ENCODE peak calls at places on chromosomes 1 and 21, in seven cellular contexts. R, L, D, C, M, V and B are unnamed samples.

GRCh38 chr1:205578780-205579571 is 52.8 kb downstream of the ELK4 start:
- DNase-seq in R (no peak), L (no peak), D (no peak), C (no peak), M (no peak), V (no peak), B (no peak)

GRCh38 chr1:58815069-58815679 is 31.3 kb upstream of the JUN start:
- DNase-seq in R (peak; percentile 85), L (peak; percentile 89), D (peak; percentile 80), C (peak; percentile 63), M (peak; percentile 89), V (peak; percentile 85), B (peak; percentile 87)

GRCh38 chr1:22132517-22133235 is 10.2 kb downstream of the WNT4 start:
- DNase-seq in R (no peak), L (no peak), D (no peak), C (no peak), M (no peak), V (peak; percentile 58), B (no peak)

GRCh38 chr1:192763243-192763642 is 45.6 kb upstream of the RGS2 start:
- DNase-seq in R (no peak), L (no peak), D (no peak), C (no peak), M (no peak), V (no peak), B (no peak)

GRCh38 chr1:118979754-118980270 is 8.3 kb downstream of the TBX15 start:
- DNase-seq in R (no peak), L (no peak), D (peak; percentile 85), C (no peak), M (no peak), V (no peak), B (no peak)

GRCh38 chr1:227883641-227884301 is 64.0 kb downstream of the WNT9A start:
- DNase-seq in R (no peak), L (no peak), D (peak; percentile 64), C (no peak), M (no peak), V (no peak), B (no peak)

GRCh38 chr1:211068976-211069375 is 65.0 kb downstream of the KCNH1 start:
- DNase-seq in R (no peak), L (no peak), D (no peak), C (no peak), M (no peak), V (no peak), B (no peak)

GRCh38 chr21:40852563-40852962 is 5.6 kb upstream of the DSCAM start:
- DNase-seq in R (no peak), L (no peak), D (peak; percentile 54), C (no peak), M (no peak), V (no peak), B (no peak)

GRCh38 chr1:160813215-160813614 is 17.2 kb downstream of the LY9 start:
- DNase-seq in R (no peak), L (no peak), D (no peak), C (no peak), M (peak; percentile 57), V (no peak), B (peak; percentile 89)

GRCh38 chr1:191752342-191752741 is 405.9 kb upstream of the RGS18 start:
- DNase-seq in R (no peak), L (no peak), D (no peak), C (no peak), M (no peak), V (no peak), B (no peak)

GRCh38 chr1:171803056-171803455 is 21.6 kb downstream of the METTL13 start:
- DNase-seq in R (no peak), L (no peak), D (no peak), C (no peak), M (no peak), V (peak; percentile 36), B (no peak)

GRCh38 chr1:53562256-53562982 is 103.2 kb downstream of the DMRTB1 start:
- DNase-seq in R (no peak), L (no peak), D (no peak), C (no peak), M (no peak), V (peak; percentile 4), B (no peak)

GRCh38 chr1:230499496-230499895 is 73.4 kb upstream of the PGBD5 start:
- DNase-seq in R (no peak), L (no peak), D (no peak), C (no peak), M (no peak), V (no peak), B (no peak)

GRCh38 chr1:19101244-19101643 is 108.8 kb downstream of the UBR4 start:
- DNase-seq in R (no peak), L (no peak), D (no peak), C (no peak), M (no peak), V (no peak), B (no peak)

GRCh38 chr1:19096990-19097389 is 113.1 kb downstream of the UBR4 start:
- DNase-seq in R (no peak), L (no peak), D (no peak), C (no peak), M (no peak), V (no peak), B (no peak)

GRCh38 chr1:19096036-19096833 is 113.8 kb downstream of the UBR4 start:
- DNase-seq in R (no peak), L (peak; percentile 74), D (peak; percentile 48), C (no peak), M (no peak), V (no peak), B (peak; percentile 33)

DNA sequence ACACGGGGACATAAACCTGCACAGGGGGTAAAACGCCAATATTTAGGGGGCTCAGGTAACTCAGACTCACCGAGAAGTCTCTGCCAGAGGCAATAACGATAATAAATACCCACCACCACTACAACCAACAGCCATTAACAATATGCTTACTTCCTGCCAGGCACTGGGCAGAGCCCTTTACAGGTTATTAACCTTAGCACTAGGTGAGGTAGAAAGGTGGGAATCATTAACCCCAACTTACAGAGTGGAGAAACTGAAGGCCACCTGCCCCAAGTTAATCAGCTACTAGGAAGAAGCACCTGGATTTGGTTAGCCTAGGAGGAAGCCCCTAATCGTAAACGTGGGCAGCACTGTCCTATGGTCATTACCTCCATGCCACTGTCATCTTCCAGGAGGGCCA is 110.1 kb downstream of the UBR4 start:
- DNase-seq in R (no peak), L (no peak), D (no peak), C (no peak), M (no peak), V (no peak), B (no peak)
- H3K36me3 ChIP-seq in R (peaks cover 99% of the 10 kb centered on the region), L (no peaks in the 10 kb centered on the region), D (peaks cover 71% of the 10 kb centered on the region), C (peaks cover 84% of the 10 kb centered on the region), M (peaks cover 6% of the 10 kb centered on the region), V (no peaks in the 10 kb centered on the region), B (peaks cover 65% of the 10 kb centered on the region)

GRCh38 chr1:222631611-222632208 is 13.8 kb downstream of the MIA3 start:
- DNase-seq in R (no peak), L (no peak), D (no peak), C (no peak), M (no peak), V (no peak), B (no peak)
- H3K36me3 ChIP-seq in R (peaks cover 87% of the 10 kb centered on the region), L (peaks cover 6% of the 10 kb centered on the region), D (peaks cover 14% of the 10 kb centered on the region), C (peaks cover 28% of the 10 kb centered on the region), M (no peaks in the 10 kb centered on the region), V (no peaks in the 10 kb centered on the region), B (peaks cover 12% of the 10 kb centered on the region)

GRCh38 chr1:43981636-43982035 is 2.6 kb downstream of the B4GALT2 start:
- DNase-seq in R (no peak), L (no peak), D (no peak), C (no peak), M (no peak), V (peak; percentile 15), B (no peak)
- H3K36me3 ChIP-seq in R (peaks cover 21% of the 10 kb centered on the region), L (no peaks in the 10 kb centered on the region), D (peaks cover 17% of the 10 kb centered on the region), C (peaks cover 6% of the 10 kb centered on the region), M (peaks cover 6% of the 10 kb centered on the region), V (no peaks in the 10 kb centered on the region), B (no peaks in the 10 kb centered on the region)

DNA sequence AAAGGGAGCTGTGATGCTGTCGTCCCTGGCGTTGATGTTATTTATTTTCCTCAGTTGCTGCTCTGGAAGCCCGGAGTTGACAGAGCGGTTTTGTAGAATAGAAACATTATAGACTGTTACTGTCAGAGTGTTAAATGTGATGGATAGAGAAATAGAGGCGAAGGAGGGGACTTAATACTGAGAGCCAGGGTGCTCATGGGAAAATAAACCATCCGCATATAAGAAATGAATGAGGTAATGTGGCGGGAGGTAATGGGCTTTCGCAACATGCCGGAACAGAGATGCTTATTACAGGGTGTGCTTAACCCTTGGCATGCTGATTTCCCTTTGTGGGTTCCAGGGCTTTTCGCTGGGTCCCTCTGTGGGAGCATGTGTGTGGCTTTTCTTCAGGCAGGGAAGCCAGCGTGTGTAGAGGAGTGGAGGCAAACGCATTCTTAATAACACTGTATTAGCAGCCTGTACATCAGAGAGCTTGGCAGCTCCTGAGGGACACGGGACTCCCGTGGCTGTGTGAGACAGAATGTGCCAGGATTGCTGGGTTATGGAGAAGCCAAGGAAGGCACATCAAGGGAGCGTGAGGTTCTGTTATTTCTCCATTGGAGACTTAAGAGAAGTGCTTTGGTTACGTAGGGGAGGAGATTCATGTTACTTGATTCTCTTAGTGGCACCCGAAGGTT is 141.0 kb downstream of the PBX1 start:
- DNase-seq in R (no peak), L (peak; percentile 35), D (no peak), C (no peak), M (no peak), V (peak; percentile 73), B (no peak)
- H3K36me3 ChIP-seq in R (no peaks in the 10 kb centered on the region), L (no peaks in the 10 kb centered on the region), D (no peaks in the 10 kb centered on the region), C (no peaks in the 10 kb centered on the region), M (no peaks in the 10 kb centered on the region), V (no peaks in the 10 kb centered on the region), B (no peaks in the 10 kb centered on the region)

GRCh38 chr1:180632326-180633088 is 685 bp downstream of the XPR1 start:
- DNase-seq in R (peak; percentile 62), L (peak; percentile 70), D (peak; percentile 84), C (no peak), M (no peak), V (no peak), B (peak; percentile 72)
- H3K36me3 ChIP-seq in R (no peaks in the 10 kb centered on the region), L (no peaks in the 10 kb centered on the region), D (no peaks in the 10 kb centered on the region), C (no peaks in the 10 kb centered on the region), M (no peaks in the 10 kb centered on the region), V (no peaks in the 10 kb centered on the region), B (no peaks in the 10 kb centered on the region)